ENCODE peak calls at places on chromosomes 2 and 18, in nine cellular contexts. T, Q, Z, L, D, F, B, I and S are unnamed samples.

GRCh38 chr2:37855283-37856041 is 69.6 kb upstream of the RMDN2 start:
- DNase-seq in Q (no peak), Z (no peak), T (peak), F (no peak), L (no peak), B (peak), D (no peak), I (no peak), S (peak)

GRCh38 chr2:31386648-31387047 is 27.9 kb downstream of the XDH start:
- DNase-seq in Z (peak), Q (no peak), D (no peak), I (no peak), T (no peak), L (no peak), F (no peak), B (no peak), S (no peak)

GRCh38 chr2:152534460-152535131 is 182.7 kb downstream of the PRPF40A start:
- DNase-seq in D (no peak), F (no peak), B (no peak), T (no peak), L (no peak), Z (no peak), I (no peak), Q (no peak), S (no peak)

GRCh38 chr2:28160986-28161425 is 231.7 kb upstream of the FOSL2 start:
- DNase-seq in Q (no peak), B (no peak), T (no peak), L (peak), F (no peak), Z (no peak), I (no peak), D (no peak), S (peak)

GRCh38 chr2:231514951-231515297 is 15.3 kb downstream of the NMUR1 start:
- DNase-seq in Q (no peak), D (no peak), B (no peak), I (no peak), F (no peak), L (peak), Z (no peak), T (no peak), S (no peak)

GRCh38 chr2:20419752-20420151 is 27.1 kb upstream of the RHOB start:
- DNase-seq in F (no peak), L (no peak), Q (no peak), T (peak), Z (no peak), B (no peak), I (no peak), D (no peak), S (no peak)

GRCh38 chr18:57223160-57223870 is 76.4 kb downstream of the BOD1L2 start:
- DNase-seq in B (no peak), I (no peak), T (no peak), Z (no peak), F (no peak), Q (no peak), L (no peak), D (no peak), S (no peak)

GRCh38 chr18:48034651-48035555 is 104.4 kb upstream of the SMAD2 start:
- DNase-seq in B (no peak), Z (no peak), I (no peak), F (no peak), D (no peak), T (peak), L (no peak), Q (no peak), S (no peak)

GRCh38 chr2:171086352-171087290 is 74.1 kb downstream of the TLK1 start:
- DNase-seq in L (peak), Q (no peak), Z (peak), B (no peak), I (no peak), F (no peak), T (no peak), D (peak), S (peak)

GRCh38 chr18:42437646-42438045 is 482.6 kb downstream of the PIK3C3 start:
- DNase-seq in I (no peak), F (no peak), Q (no peak), B (peak), D (peak), Z (no peak), L (peak), T (no peak), S (peak)

GRCh38 chr2:222483513-222484039 is 59.2 kb downstream of the SGPP2 start:
- DNase-seq in D (no peak), Z (peak), Q (peak), T (no peak), I (no peak), B (no peak), L (no peak), F (no peak), S (no peak)

GRCh38 chr2:189308056-189308790 is 128.7 kb upstream of the COL5A2 start:
- DNase-seq in L (no peak), F (no peak), I (no peak), B (no peak), Q (no peak), Z (no peak), D (no peak), T (no peak), S (no peak)

GRCh38 chr2:236575501-236575900 is 5.9 kb downstream of the ACKR3 start:
- DNase-seq in L (no peak), B (no peak), I (no peak), Z (no peak), D (no peak), F (no peak), Q (no peak), T (peak), S (no peak)

GRCh38 chr18:77206676-77207370 is 42.8 kb upstream of the GALR1 start:
- DNase-seq in F (no peak), T (no peak), D (no peak), I (no peak), B (peak), Q (no peak), L (peak), Z (no peak), S (peak)

GRCh38 chr2:113720167-113720566 is 36.3 kb downstream of the SLC35F5 start:
- DNase-seq in Q (no peak), Z (peak), I (no peak), D (no peak), F (no peak), T (no peak), B (no peak), L (no peak), S (peak)

GRCh38 chr2:119402106-119402505 is 29.5 kb upstream of the TMEM37 start:
- DNase-seq in B (no peak), D (no peak), I (no peak), L (no peak), F (no peak), T (peak), Z (no peak), Q (no peak), S (no peak)

GRCh38 chr2:174327559-174327897 is 7.2 kb upstream of the SP9 start:
- DNase-seq in D (no peak), I (no peak), Z (no peak), B (no peak), T (no peak), L (no peak), F (no peak), Q (no peak), S (no peak)

GRCh38 chr2:144456680-144457079 is 63.2 kb downstream of the ZEB2 start:
- DNase-seq in D (no peak), T (no peak), I (no peak), Z (no peak), F (no peak), L (peak), Q (no peak), B (no peak), S (peak)

GRCh38 chr2:86301711-86302202 is 35.7 kb downstream of the REEP1 start:
- DNase-seq in D (no peak), Q (peak), B (no peak), F (no peak), Z (peak), T (peak), I (no peak), L (no peak), S (no peak)

GRCh38 chr18:12659904-12660605 is 2.1 kb upstream of the SPIRE1 start:
- DNase-seq in D (peak), T (no peak), F (no peak), Q (no peak), Z (peak), I (no peak), B (no peak), L (peak), S (peak)

GRCh38 chr18:12654971-12655370 is 2.9 kb downstream of the SPIRE1 start:
- DNase-seq in Q (no peak), T (no peak), L (no peak), I (no peak), F (no peak), B (no peak), D (no peak), Z (no peak), S (no peak)

GRCh38 chr18:12657048-12657848 is 659 bp downstream of the SPIRE1 start:
- DNase-seq in F (peak), Q (peak), D (peak), T (peak), B (peak), I (no peak), Z (peak), L (peak), S (peak)

GRCh38 chr18:12656671-12657047 is 1.2 kb downstream of the SPIRE1 start:
- DNase-seq in D (no peak), F (no peak), B (no peak), L (peak), Z (no peak), Q (no peak), I (no peak), T (no peak), S (peak)

GRCh38 chr18:12657849-12658829 is at the start of gene SPIRE1:
- DNase-seq in F (peak), L (peak), B (peak), I (peak), Z (peak), T (peak), D (peak), Q (peak), S (peak)
- TF ChIP-seq CTCF in F (peak), L (no peak), B (peak), I (no peak), Z (peak), T (no peak), D (no peak), Q (no peak), S (no peak)

DNA sequence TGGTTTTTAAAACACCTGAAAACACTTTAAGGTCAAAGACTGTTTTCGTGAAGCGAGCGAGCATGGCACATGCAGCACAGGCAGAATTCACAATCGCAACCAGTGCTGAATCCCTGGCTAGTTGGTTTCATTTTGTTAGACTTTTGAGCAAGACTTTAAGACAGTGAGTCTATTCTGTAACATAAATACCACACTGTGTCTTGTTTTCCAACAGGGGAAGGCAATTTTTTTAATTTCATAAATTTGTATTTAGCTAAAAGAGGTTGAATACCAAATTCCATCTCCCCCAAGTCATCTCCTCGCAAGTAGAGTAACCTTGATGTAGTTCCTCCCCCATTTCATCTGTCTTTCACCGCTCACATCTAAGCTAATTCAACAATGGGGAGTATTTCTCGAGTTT is 1.4 kb downstream of the CERKL start:
- DNase-seq in D (no peak), L (peak), I (no peak), T (no peak), F (no peak), Z (no peak), B (no peak), Q (no peak), S (peak)
- H3K4me3 ChIP-seq in D (no peak), L (no peak), I (no peak), T (no peak), F (no peak), Z (peak), B (no peak), Q (no peak), S (no peak)

DNA sequence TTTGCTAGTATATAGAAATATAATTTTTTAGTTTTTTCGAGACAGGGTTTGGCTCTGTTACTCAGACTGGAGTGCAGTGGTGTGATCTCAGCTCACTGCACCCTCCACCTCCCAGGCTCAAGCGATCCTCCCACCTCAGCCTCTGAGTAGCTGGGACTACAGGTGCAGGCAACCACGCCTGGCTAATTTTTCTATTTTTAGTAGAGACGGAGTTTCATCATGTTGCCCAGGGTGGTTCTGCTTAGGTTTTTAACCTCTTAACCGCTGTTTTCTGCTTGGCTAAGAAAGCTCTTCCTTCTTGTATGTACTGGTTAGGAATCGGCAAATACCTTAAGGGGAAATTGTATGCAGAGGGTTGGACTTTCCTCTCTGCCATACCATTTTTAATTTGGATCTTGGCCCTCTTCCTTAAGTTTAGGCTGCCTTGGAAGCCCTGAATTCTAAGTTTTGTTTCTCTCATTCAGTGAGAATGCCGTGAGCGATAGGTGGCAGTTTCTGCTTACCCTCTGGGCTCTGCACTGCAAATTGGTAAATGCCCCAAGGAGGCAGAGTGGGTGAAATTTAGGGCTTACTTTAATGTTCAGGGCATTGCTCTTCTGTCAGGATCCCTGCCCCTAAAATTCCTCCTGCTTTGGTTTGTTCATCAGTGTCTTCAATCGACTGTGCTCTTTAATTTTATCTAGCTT is 32.3 kb downstream of the EML6 start:
- DNase-seq in L (no peak), Q (no peak), D (no peak), B (no peak), F (no peak), I (no peak), T (no peak), Z (no peak), S (no peak)
- TF ChIP-seq CTCF in L (no peak), Q (no peak), D (no peak), B (no peak), F (no peak), I (no peak), T (no peak), Z (no peak), S (no peak)

GRCh38 chr2:52919668-52920067 is 847.9 kb upstream of the CHAC2 start:
- DNase-seq in F (no peak), I (no peak), L (no peak), T (no peak), Q (no peak), D (no peak), B (no peak), Z (no peak), S (no peak)
- H3K4me3 ChIP-seq in F (no peak), I (no peak), L (no peak), T (no peak), Q (no peak), D (no peak), B (no peak), Z (no peak), S (no peak)

GRCh38 chr18:46622451-46622850 is 34.6 kb downstream of the LOXHD1 start:
- DNase-seq in Q (no peak), F (no peak), Z (no peak), T (peak), L (no peak), B (no peak), D (no peak), I (no peak), S (no peak)

GRCh38 chr18:46621871-46622270 is 35.1 kb downstream of the LOXHD1 start:
- DNase-seq in D (no peak), L (no peak), T (peak), I (no peak), B (no peak), Z (no peak), Q (no peak), F (no peak), S (no peak)

GRCh38 chr18:46623541-46623940 is 33.5 kb downstream of the LOXHD1 start:
- DNase-seq in Q (no peak), B (no peak), I (no peak), Z (no peak), F (peak), L (no peak), T (peak), D (no peak), S (peak)

GRCh38 chr18:46624127-46624526 is 32.9 kb downstream of the LOXHD1 start:
- DNase-seq in Z (no peak), Q (no peak), T (peak), L (no peak), D (no peak), B (no peak), I (no peak), F (no peak), S (no peak)

DNA sequence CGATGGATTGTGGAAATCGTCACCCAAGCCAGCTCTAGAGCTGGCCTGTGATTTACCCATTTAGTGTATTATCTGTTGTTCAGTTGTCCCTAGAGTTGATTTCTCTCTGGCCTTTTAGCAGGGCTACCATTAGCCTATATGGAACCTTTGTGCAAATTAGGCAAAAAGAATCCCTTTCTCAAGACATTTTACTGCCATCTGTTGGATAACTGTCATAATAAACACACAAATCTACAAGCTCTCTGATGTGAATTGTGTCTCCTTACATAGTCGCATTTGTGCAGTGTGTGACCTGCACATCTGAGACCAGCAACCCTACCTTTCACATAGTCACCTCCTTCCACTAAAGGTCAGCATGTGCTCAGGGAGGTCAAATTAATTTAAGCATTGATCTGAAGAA is 34.0 kb downstream of the LOXHD1 start:
- DNase-seq in I (no peak), Z (no peak), T (no peak), B (no peak), F (no peak), Q (no peak), L (peak), D (no peak), S (peak)
- TF ChIP-seq CTCF in I (no peak), Z (no peak), T (no peak), B (peak), F (peak), Q (no peak), L (peak), D (no peak), S (no peak)

GRCh38 chr2:88698498-88699233 is 7.2 kb downstream of the RPIA start:
- DNase-seq in T (no peak), Z (no peak), I (no peak), D (peak), Q (peak), F (no peak), B (no peak), L (no peak), S (no peak)

GRCh38 chr2:88698027-88698413 is 6.5 kb downstream of the RPIA start:
- DNase-seq in I (no peak), Z (no peak), F (no peak), L (no peak), D (no peak), Q (no peak), T (no peak), B (no peak), S (no peak)

GRCh38 chr2:88694015-88694414 is 2.5 kb downstream of the RPIA start:
- DNase-seq in D (peak), F (no peak), I (no peak), Q (no peak), T (no peak), Z (no peak), L (no peak), B (no peak), S (no peak)

GRCh38 chr2:88692187-88692586 is 714 bp downstream of the RPIA start:
- DNase-seq in Q (peak), D (peak), L (no peak), T (peak), B (no peak), F (peak), Z (no peak), I (no peak), S (peak)

DNA sequence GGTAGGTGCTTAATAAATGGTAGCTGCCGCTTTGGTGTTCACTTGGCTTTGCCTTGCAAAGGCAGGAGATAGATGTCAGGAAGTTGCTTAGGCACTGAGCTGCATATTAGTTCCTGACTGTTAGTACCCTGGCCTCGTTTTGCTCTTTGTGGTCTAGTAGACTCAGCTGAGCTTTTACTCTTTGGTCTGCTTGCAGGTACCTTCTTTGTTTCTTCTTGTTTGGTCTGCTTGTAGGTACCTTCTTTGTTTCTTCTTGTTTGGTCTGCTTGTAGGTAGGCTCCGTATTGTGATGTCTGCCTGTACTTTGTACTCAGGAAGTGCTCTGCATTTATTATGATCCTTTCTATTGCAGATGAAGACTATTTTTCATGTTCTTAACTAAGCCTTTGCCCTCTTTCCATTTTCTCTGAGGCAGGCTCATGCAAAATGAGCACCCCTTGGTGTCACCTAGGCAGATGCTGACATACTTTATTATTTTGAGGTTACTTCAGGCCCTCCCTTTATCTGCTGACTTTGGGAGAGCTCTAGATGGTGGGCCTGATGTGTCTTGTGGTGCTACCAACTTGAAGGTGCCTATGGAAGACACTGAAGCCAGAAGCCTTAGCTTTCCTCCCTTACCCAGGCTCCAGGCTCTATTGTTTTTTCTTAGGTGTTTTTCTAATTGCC is 6.0 kb downstream of the RPIA start:
- DNase-seq in B (no peak), L (no peak), I (no peak), D (no peak), Z (no peak), F (no peak), T (no peak), Q (no peak), S (no peak)
- H3K4me3 ChIP-seq in B (no peak), L (no peak), I (no peak), D (no peak), Z (no peak), F (no peak), T (no peak), Q (no peak), S (no peak)

GRCh38 chr2:1855150-1855549 is 110.8 kb upstream of the PXDN start:
- DNase-seq in F (peak), Z (peak), D (no peak), I (no peak), L (peak), Q (no peak), T (no peak), B (no peak), S (no peak)

GRCh38 chr2:1858733-1859132 is 114.4 kb upstream of the PXDN start:
- DNase-seq in Z (no peak), F (no peak), L (no peak), I (no peak), Q (no peak), T (no peak), B (no peak), D (no peak), S (no peak)

GRCh38 chr2:1856481-1856880 is 112.2 kb upstream of the PXDN start:
- DNase-seq in Z (no peak), T (no peak), I (no peak), L (peak), B (no peak), D (no peak), Q (no peak), F (no peak), S (no peak)

GRCh38 chr2:1856922-1857321 is 112.6 kb upstream of the PXDN start:
- DNase-seq in F (no peak), B (no peak), T (no peak), Q (no peak), Z (no peak), L (peak), D (no peak), I (no peak), S (peak)

DNA sequence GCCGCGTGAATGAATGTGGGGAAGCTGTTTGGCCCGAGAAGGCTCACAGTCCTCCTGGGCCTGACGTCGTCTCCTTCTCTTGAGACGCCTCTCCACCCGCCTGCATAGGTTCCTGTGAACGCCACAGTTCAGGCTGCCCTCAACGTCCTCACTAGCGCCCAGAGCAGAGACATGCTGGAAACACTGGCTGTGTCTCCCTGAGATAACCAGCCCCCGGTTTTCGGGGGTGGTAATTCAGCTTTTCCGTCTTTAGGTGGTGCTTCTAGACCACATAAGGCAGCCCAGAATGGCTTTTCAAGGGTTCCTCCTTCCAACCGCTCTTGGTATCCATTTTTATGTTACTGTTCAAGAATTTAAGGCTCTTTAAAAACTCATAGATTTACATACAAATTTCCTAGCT is 110.4 kb upstream of the PXDN start:
- DNase-seq in I (no peak), T (no peak), F (peak), Q (no peak), B (no peak), L (peak), D (no peak), Z (peak), S (peak)
- TF ChIP-seq CTCF in I (peak), T (no peak), F (peak), Q (no peak), B (peak), L (peak), D (peak), Z (peak), S (peak)